ENCODE peak calls at places on chromosomes 6 and 20, in nine cellular contexts. O is neural progenitor cell, D is PC-3, M is heart right ventricle, L is IMR-90, W is mammary epithelial cell, T is heart left ventricle, P is testis, X is mesenchymal stem cell. A is an unnamed sample.

GRCh38 chr6:8432614-8433013 is 2.7 kb downstream of the SLC35B3 start:
- DNase-seq in O (no peak), D (no peak), M (no peak), L (peak; percentile 6), W (no peak), T (no peak), P (no peak), X (no peak), A (no peak)

GRCh38 chr6:149248688-149249369 is 68.7 kb upstream of the TAB2 start:
- DNase-seq in O (no peak), D (peak; percentile 27), M (no peak), L (no peak), W (peak; percentile 27), T (no peak), P (no peak), X (no peak), A (no peak)

GRCh38 chr20:58709013-58709702 is 16.6 kb downstream of the NPEPL1 start:
- DNase-seq in O (no peak), D (no peak), M (no peak), L (no peak), W (no peak), T (no peak), P (peak; percentile 6), X (no peak), A (no peak)

GRCh38 chr6:133041020-133041419 is 200.1 kb upstream of the EYA4 start:
- DNase-seq in O (no peak), D (no peak), M (peak; percentile 31), L (no peak), W (no peak), T (peak; percentile 48), P (peak; percentile 18), X (no peak), A (no peak)

GRCh38 chr20:14830466-14830865 is 493.1 kb upstream of the FLRT3 start:
- DNase-seq in O (no peak), D (no peak), M (no peak), L (no peak), W (no peak), T (no peak), P (no peak), X (no peak), A (no peak)

GRCh38 chr6:1267057-1267732 is 44.7 kb upstream of the FOXQ1 start:
- DNase-seq in O (no peak), D (peak; percentile 86), M (no peak), L (no peak), W (peak; percentile 61), T (no peak), P (no peak), X (peak; percentile 5), A (no peak)

GRCh38 chr6:25628471-25629201 is 23.4 kb upstream of the SCGN start:
- DNase-seq in O (peak; percentile 21), D (no peak), M (no peak), L (no peak), W (no peak), T (no peak), P (no peak), X (no peak), A (no peak)

GRCh38 chr6:111187874-111188273 is 100.6 kb downstream of the SLC16A10 start:
- DNase-seq in O (no peak), D (no peak), M (no peak), L (no peak), W (no peak), T (no peak), P (no peak), X (no peak), A (no peak)

GRCh38 chr6:95636552-95637376 is 59.4 kb downstream of the MANEA start:
- DNase-seq in O (no peak), D (no peak), M (no peak), L (no peak), W (no peak), T (no peak), P (no peak), X (no peak), A (no peak)

GRCh38 chr20:41436679-41437078 is 70.1 kb upstream of the EMILIN3 start:
- DNase-seq in O (no peak), D (peak; percentile 19), M (no peak), L (peak; percentile 88), W (peak; percentile 37), T (no peak), P (no peak), X (peak; percentile 70), A (no peak)

GRCh38 chr20:53734006-53734688 is 140.5 kb upstream of the ZNF217 start:
- DNase-seq in O (peak; percentile 61), D (no peak), M (no peak), L (no peak), W (no peak), T (no peak), P (no peak), X (no peak), A (no peak)

GRCh38 chr6:137297887-137298286 is 78.7 kb upstream of the IFNGR1 start:
- DNase-seq in O (peak; percentile 64), D (peak; percentile 63), M (no peak), L (peak; percentile 80), W (no peak), T (no peak), P (peak; percentile 34), X (no peak), A (no peak)

GRCh38 chr6:160139420-160139851 is 17.8 kb downstream of the SLC22A1 start:
- DNase-seq in O (no peak), D (peak; percentile 81), M (no peak), L (peak; percentile 92), W (peak; percentile 72), T (no peak), P (no peak), X (peak; percentile 79), A (no peak)

GRCh38 chr20:57795977-57796560 is 86.3 kb upstream of the PMEPA1 start:
- DNase-seq in O (no peak), D (no peak), M (no peak), L (no peak), W (no peak), T (no peak), P (no peak), X (no peak), A (no peak)

DNA sequence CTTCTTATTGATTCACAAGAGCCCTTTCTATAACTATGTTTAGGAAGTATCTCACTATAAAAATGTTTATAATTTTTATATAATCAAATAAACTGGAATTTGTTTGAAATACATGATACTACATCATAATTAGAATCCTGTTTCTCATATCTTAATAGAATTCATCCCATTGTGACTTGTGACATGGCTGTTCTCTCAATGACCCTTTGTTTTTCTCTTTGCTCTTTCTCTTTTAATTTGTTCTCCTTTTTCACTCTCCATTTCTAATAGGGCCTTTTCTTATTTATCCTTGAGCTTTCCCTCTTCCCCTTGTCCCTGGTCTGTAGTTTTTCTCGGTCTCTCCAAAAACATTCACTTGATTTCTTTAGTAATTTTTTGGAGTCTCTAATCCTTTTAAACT is 111.3 kb downstream of the ADGRB3 start:
- DNase-seq in O (no peak), D (no peak), M (no peak), L (no peak), W (no peak), T (no peak), P (no peak), X (no peak), A (no peak)
- H3K27ac ChIP-seq in O (no peak overlapping the region), D (no peak overlapping the region), M (no peak overlapping the region), L (no peak overlapping the region), W (no peak overlapping the region), T (no peak overlapping the region), P (no peak overlapping the region), X (no peak overlapping the region), A (no peak overlapping the region)

DNA sequence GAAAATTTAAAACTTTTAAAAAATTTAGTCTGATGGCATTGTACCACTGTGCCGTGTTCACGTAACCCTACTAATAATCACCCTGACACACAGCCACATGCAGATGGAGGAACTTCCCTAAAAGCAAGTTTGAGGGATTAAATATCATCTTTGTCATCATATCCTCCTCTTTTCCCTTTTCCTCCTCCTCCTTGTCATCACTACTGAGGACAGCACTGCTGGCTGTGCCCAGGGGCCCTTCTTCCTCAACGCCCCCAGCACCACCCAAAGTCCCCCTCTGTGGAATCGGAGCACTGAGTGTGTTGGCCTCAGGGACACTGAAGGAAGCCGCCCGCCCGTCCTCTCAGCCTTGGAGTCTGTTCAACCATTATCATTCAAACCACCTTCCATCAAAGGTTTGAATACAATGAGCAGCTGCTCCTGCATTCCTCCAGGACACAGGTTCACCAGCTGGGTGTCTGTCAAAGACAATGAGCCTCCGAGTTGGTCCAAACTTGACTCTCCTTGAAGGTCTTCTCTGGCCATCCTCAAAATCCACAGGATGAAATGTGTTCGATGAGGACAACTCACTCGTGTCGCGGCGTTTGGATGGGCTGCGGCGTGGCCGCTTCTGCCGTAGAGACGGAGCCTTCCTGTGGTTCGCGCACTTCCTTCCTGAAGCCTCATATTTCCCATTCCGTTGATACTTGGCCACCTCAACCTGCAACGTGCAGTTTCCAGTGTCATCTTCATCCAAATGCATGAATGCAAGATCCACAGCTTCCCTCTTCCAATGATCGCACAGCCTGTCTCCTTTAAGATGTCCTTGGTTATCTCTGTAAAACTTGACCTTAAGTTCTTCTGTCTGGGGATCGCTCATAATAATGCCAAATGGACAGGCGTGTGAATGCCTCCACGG is 23.3 kb downstream of the NQO2 start:
- DNase-seq in O (no peak), D (no peak), M (peak; percentile 26), L (no peak), W (peak; percentile 32), T (no peak), P (no peak), X (no peak), A (peak; percentile 23)
- H3K4me3 ChIP-seq in O (no peak overlapping the region), D (no peak overlapping the region), M (peak overlapping the region; percentile 48), L (peak overlapping the region; percentile 31), W (peak overlapping the region; percentile 51), T (peak overlapping the region; percentile 52), P (peak overlapping the region; percentile 25), X (peak overlapping the region; percentile 84), A (peak overlapping the region; percentile 88)

GRCh38 chr6:5041955-5042354 is 38.1 kb upstream of the RPP40 start:
- DNase-seq in O (no peak), D (no peak), M (no peak), L (no peak), W (no peak), T (no peak), P (no peak), X (no peak), A (no peak)
- H3K4me1 ChIP-seq in O (no peaks in the 10 kb centered on the region), D (no peaks in the 10 kb centered on the region), M (no peaks in the 10 kb centered on the region), L (peaks cover 2% of the 10 kb centered on the region), W (no peaks in the 10 kb centered on the region), T (no peaks in the 10 kb centered on the region), P (no peaks in the 10 kb centered on the region), X (no peaks in the 10 kb centered on the region), A (no peaks in the 10 kb centered on the region)

DNA sequence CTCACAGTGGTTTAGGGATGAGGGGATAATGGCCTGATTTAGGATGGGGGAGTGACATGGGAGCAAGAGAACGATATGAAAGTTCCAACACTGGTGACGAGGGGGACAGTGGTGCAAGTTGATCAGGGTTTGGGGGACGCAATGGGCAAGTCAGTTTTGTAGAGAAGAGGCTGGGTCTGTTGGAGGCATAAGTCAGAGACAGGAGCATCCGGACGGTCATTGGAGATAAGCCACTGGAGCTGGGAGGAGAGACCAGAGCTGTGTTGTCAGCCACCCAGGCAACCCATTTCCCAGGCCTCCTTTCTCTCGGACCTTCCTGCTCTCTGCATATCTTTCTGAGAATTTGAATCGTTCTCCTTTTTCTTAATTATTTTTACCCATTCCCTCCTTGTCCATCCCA is 9.5 kb downstream of the DNPH1 start:
- DNase-seq in O (no peak), D (no peak), M (no peak), L (no peak), W (no peak), T (no peak), P (no peak), X (no peak), A (no peak)
- H3K27ac ChIP-seq in O (no peak overlapping the region), D (no peak overlapping the region), M (no peak overlapping the region), L (no peak overlapping the region), W (no peak overlapping the region), T (no peak overlapping the region), P (no peak overlapping the region), X (no peak overlapping the region), A (no peak overlapping the region)

GRCh38 chr6:11053307-11053706 is 9.2 kb upstream of the ELOVL2 start:
- DNase-seq in O (no peak), D (no peak), M (no peak), L (no peak), W (no peak), T (no peak), P (no peak), X (no peak), A (no peak)
- H3K4me3 ChIP-seq in O (no peak overlapping the region), D (no peak overlapping the region), M (no peak overlapping the region), L (no peak overlapping the region), W (no peak overlapping the region), T (no peak overlapping the region), P (no peak overlapping the region), X (no peak overlapping the region), A (no peak overlapping the region)

A was measured in CD8-positive, alpha-beta memory T cell.